ENCODE peak calls at places on chromosomes 13 and 19, in seven cellular contexts. Y is activated T-cell treated with anti-CD3 and anti-CD28 coated beads for 1 hour; J is aorta; H is Calu3; Q is activated naive CD4-positive, alpha-beta T cell treated with anti-CD3 and anti-CD28 coated beads, Interleukin-2, amount 50 U/mL, for 72 hours; X is NCI-H2081; S is cardiac muscle cell. T is an unnamed sample.

GRCh38 chr19:9309974-9310446 is 372 bp upstream of the ZNF699 start:
- DNase-seq in Q (no peak), J (peak), H (peak), S (peak), Y (no peak), X (peak), T (peak)

GRCh38 chr13:95452376-95452775 is 100.1 kb upstream of the CLDN10 start:
- DNase-seq in J (no peak), Q (no peak), X (no peak), Y (no peak), H (no peak), S (no peak), T (no peak)

GRCh38 chr13:100513987-100514670 is 74.5 kb downstream of the GGACT start:
- DNase-seq in Q (no peak), S (no peak), H (no peak), Y (no peak), J (no peak), X (peak), T (no peak)

GRCh38 chr13:78601124-78601885 is 2.0 kb downstream of the POU4F1 start:
- DNase-seq in X (no peak), S (no peak), Y (no peak), J (no peak), Q (no peak), H (no peak), T (no peak)

GRCh38 chr13:59416561-59416960 is 747.2 kb downstream of the DIAPH3 start:
- DNase-seq in Y (no peak), X (no peak), H (no peak), S (no peak), J (no peak), Q (no peak), T (no peak)

GRCh38 chr19:12834976-12835757 is 788 bp upstream of the RTBDN start:
- DNase-seq in X (no peak), Y (no peak), S (peak), H (peak), J (no peak), Q (no peak), T (peak)

GRCh38 chr13:94308808-94309207 is 170.7 kb downstream of the DCT start:
- DNase-seq in Q (no peak), H (no peak), S (no peak), J (no peak), X (no peak), Y (no peak), T (no peak)

GRCh38 chr19:8576273-8576993 is 809 bp downstream of the MYO1F start:
- DNase-seq in X (no peak), H (no peak), Y (no peak), S (no peak), J (no peak), Q (no peak), T (peak)

GRCh38 chr19:18385675-18386542 is at the start of gene GDF15:
- DNase-seq in Q (no peak), X (no peak), H (peak), S (peak), J (peak), Y (no peak), T (peak)

GRCh38 chr13:100645382-100645781 is 29.2 kb downstream of the TMTC4 start:
- DNase-seq in X (peak), Q (no peak), J (no peak), S (no peak), H (no peak), Y (no peak), T (no peak)

GRCh38 chr19:13978721-13979191 is 26.4 kb downstream of the DCAF15 start:
- DNase-seq in J (peak), X (no peak), Q (no peak), S (peak), H (no peak), Y (no peak), T (no peak)

GRCh38 chr13:34064456-34065205 is 246.7 kb downstream of the RFC3 start:
- DNase-seq in S (no peak), X (no peak), H (no peak), J (no peak), Y (no peak), Q (no peak), T (no peak)

GRCh38 chr19:31338069-31338767 is 11.0 kb downstream of the TSHZ3 start:
- DNase-seq in Q (no peak), J (no peak), Y (no peak), S (peak), X (no peak), H (no peak), T (no peak)

GRCh38 chr19:7926021-7926726 is at the start of gene CTXN1:
- DNase-seq in S (peak), Y (peak), H (peak), Q (no peak), X (peak), J (peak), T (peak)

GRCh38 chr19:7699422-7700127 is 2.4 kb downstream of the FCER2 start:
- DNase-seq in S (no peak), Q (no peak), X (no peak), H (no peak), Y (no peak), J (no peak), T (no peak)

T was measured in colonic mucosa.